ENCODE peak calls at places on chromosomes 1 and 21, in eight cellular contexts. P is LNCaP clone FGC, U is transverse colon, K is testis, V is hepatocyte, D is upper lobe of right lung, C is GM10248, N is AG04449. T is an unnamed sample.

GRCh38 chr1:153730468-153730988 is 2.7 kb downstream of the INTS3 start:
- DNase-seq in N (no peak), V (no peak), D (no peak), C (no peak), P (no peak), U (no peak), K (no peak), T (no peak)

GRCh38 chr1:23118957-23119792 is 49.5 kb downstream of the LUZP1 start:
- DNase-seq in C (no peak), D (no peak), N (no peak), V (no peak), U (peak), P (no peak), K (no peak), T (no peak)

GRCh38 chr1:214570442-214570841 is 19.0 kb upstream of the PTPN14 start:
- DNase-seq in P (no peak), C (no peak), K (no peak), N (no peak), D (no peak), V (no peak), U (no peak), T (no peak)

GRCh38 chr21:25913488-25913887 is 178.7 kb downstream of the GABPA start:
- DNase-seq in N (no peak), V (no peak), D (no peak), P (no peak), K (no peak), C (no peak), U (no peak), T (no peak)

GRCh38 chr1:11180342-11180744 is 8.8 kb upstream of the ANGPTL7 start:
- DNase-seq in C (no peak), U (no peak), N (no peak), K (no peak), P (no peak), V (no peak), D (no peak), T (no peak)

GRCh38 chr1:151059342-151060240 is at the start of gene CDC42SE1:
- DNase-seq in K (peak), P (no peak), U (peak), N (peak), V (peak), C (peak), D (peak), T (peak)

GRCh38 chr1:77120950-77121349 is 98.3 kb downstream of the PIGK start:
- DNase-seq in V (no peak), P (no peak), U (no peak), N (no peak), D (no peak), C (no peak), K (no peak), T (no peak)

GRCh38 chr1:209800984-209801834 is 4.7 kb downstream of the IRF6 start:
- DNase-seq in P (peak), K (peak), D (no peak), C (no peak), N (no peak), V (no peak), U (no peak), T (no peak)

GRCh38 chr1:150695561-150695960 is 1.4 kb downstream of the GOLPH3L start:
- DNase-seq in N (no peak), U (no peak), P (no peak), K (no peak), D (no peak), C (no peak), V (no peak), T (no peak)

GRCh38 chr1:162717548-162717947 is 73.0 kb upstream of the HSD17B7 start:
- DNase-seq in N (no peak), U (no peak), P (no peak), V (no peak), C (no peak), K (no peak), D (no peak), T (no peak)

GRCh38 chr1:116820362-116820761 is 66.1 kb downstream of the CD2 start:
- DNase-seq in K (peak), U (no peak), N (peak), V (no peak), C (no peak), D (no peak), P (no peak), T (peak)

GRCh38 chr1:107896946-107897345 is 68.0 kb downstream of the VAV3 start:
- DNase-seq in K (no peak), D (no peak), U (no peak), P (no peak), V (no peak), C (no peak), N (no peak), T (no peak)

GRCh38 chr1:17554966-17555365 is 15.5 kb downstream of the ARHGEF10L start:
- DNase-seq in D (no peak), N (no peak), K (no peak), C (no peak), V (no peak), P (no peak), U (no peak), T (no peak)

GRCh38 chr1:1040004-1040991 is 20.4 kb downstream of the AGRN start:
- DNase-seq in K (peak), U (peak), C (peak), D (peak), N (no peak), P (peak), V (peak), T (no peak)

GRCh38 chr1:203296456-203297073 is 8.8 kb upstream of the BTG2 start:
- DNase-seq in K (no peak), D (peak), P (no peak), N (peak), V (no peak), U (no peak), C (no peak), T (no peak)

GRCh38 chr1:62271137-62271536 is 48.1 kb downstream of the KANK4 start:
- DNase-seq in C (no peak), P (no peak), D (no peak), N (no peak), V (peak), U (no peak), K (no peak), T (no peak)

GRCh38 chr1:62269439-62269838 is 49.8 kb downstream of the KANK4 start:
- DNase-seq in U (no peak), V (no peak), K (no peak), D (no peak), P (no peak), C (no peak), N (no peak), T (no peak)

GRCh38 chr1:62274496-62274895 is 44.7 kb downstream of the KANK4 start:
- DNase-seq in N (no peak), C (no peak), K (no peak), D (no peak), P (no peak), V (no peak), U (no peak), T (no peak)

GRCh38 chr1:62273953-62274352 is 45.3 kb downstream of the KANK4 start:
- DNase-seq in C (no peak), K (no peak), D (no peak), N (no peak), P (no peak), V (no peak), U (no peak), T (no peak)

DNA sequence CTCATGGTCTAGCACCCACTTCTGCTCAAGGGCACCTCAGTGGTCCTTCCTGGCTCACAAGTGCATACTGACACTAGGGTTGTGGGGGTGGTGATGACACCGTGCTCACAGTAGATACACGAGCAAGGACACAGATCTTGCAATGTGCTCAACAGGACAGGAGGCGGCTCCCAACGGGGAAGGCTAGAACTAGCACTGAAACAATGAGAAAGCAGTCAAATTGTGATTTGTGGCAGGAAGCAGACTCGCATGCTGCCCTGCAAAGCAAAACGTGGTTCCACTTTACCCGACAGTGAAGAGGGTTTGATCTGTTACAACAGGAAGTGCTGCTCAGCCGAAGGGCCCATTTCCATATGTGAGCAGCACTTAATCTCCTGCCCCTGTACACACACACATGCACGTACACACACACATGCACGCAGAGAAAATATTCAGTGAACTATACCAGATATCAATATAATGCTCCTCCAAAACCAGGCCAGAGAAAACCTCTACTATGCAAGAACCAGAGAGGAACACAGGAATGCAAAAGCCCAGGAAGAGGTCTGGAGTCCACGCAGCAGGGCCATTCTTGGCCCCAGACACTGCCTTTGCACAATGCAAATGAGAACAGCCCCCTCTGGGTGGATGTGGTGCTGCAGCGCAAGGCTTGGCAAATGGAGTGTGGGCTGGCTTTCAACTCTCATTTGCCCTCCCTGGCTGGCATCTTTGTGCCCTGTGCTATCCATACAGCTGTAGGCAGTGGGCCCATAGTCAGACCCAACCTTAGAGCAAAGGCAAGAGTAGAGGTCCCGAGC is 47.1 kb downstream of the KANK4 start:
- DNase-seq in P (no peak), K (no peak), V (no peak), U (no peak), C (peak), D (no peak), N (no peak), T (no peak)
- TF ChIP-seq CTCF in P (no peak), K (no peak), V (no peak), U (no peak), C (no peak), D (no peak), N (no peak), T (no peak)

DNA sequence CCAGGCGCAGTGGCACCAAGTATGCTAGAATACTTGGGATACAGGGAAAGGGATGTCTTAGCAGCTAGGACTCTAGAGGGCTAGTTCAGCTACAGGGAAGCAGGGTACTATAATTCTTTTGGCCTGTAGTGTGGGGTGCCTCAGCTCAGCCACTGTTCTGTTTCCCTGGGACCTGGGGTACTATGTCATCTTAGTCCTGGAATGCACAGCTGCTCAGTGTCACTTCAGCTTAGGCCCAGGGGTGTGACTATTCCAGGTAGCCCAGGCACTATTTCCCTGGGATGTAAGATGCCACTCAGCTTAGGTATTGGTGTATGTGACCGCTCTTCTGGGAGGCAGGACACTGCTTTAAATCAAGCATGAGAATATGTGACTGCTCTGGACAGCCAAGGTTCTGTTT is 34.1 kb downstream of the RGSL1 start:
- DNase-seq in C (no peak), D (no peak), N (no peak), K (no peak), P (no peak), V (no peak), U (no peak), T (no peak)
- TF ChIP-seq CTCF in C (no peak), D (no peak), N (no peak), K (no peak), P (no peak), V (no peak), U (no peak), T (no peak)

GRCh38 chr1:40944326-40944725 is 35.2 kb upstream of the CTPS1 start:
- DNase-seq in N (peak), V (no peak), C (no peak), U (peak), D (no peak), P (no peak), K (no peak), T (peak)

GRCh38 chr1:40944841-40945430 is 34.6 kb upstream of the CTPS1 start:
- DNase-seq in C (no peak), D (no peak), N (no peak), U (no peak), V (no peak), P (no peak), K (peak), T (peak)

GRCh38 chr1:40936878-40937484 is 42.5 kb upstream of the CTPS1 start:
- DNase-seq in V (no peak), D (no peak), K (no peak), C (no peak), P (no peak), U (no peak), N (peak), T (no peak)

GRCh38 chr1:40938393-40938792 is 41.1 kb upstream of the CTPS1 start:
- DNase-seq in U (no peak), N (no peak), D (no peak), P (no peak), C (no peak), V (no peak), K (no peak), T (no peak)

GRCh38 chr1:40939320-40940059 is 40.0 kb upstream of the CTPS1 start:
- DNase-seq in V (peak), D (no peak), P (no peak), K (no peak), U (peak), C (no peak), N (no peak), T (peak)
- TF ChIP-seq CTCF in V (no peak), D (no peak), P (no peak), K (no peak), U (no peak), C (no peak), N (no peak), T (no peak)

GRCh38 chr1:46622341-46622740 is 5.7 kb upstream of the MOB3C start:
- DNase-seq in V (no peak), K (peak), U (peak), D (no peak), N (no peak), P (no peak), C (no peak), T (peak)
- TF ChIP-seq CTCF in V (peak), K (no peak), U (peak), D (peak), N (peak), P (peak), C (peak), T (no peak)

GRCh38 chr1:79362470-79362869 is 355.9 kb upstream of the ADGRL4 start:
- DNase-seq in D (no peak), V (no peak), K (no peak), U (no peak), P (no peak), C (no peak), N (no peak), T (no peak)
- TF ChIP-seq CTCF in D (no peak), V (no peak), K (no peak), U (no peak), P (no peak), C (no peak), N (no peak), T (no peak)

DNA sequence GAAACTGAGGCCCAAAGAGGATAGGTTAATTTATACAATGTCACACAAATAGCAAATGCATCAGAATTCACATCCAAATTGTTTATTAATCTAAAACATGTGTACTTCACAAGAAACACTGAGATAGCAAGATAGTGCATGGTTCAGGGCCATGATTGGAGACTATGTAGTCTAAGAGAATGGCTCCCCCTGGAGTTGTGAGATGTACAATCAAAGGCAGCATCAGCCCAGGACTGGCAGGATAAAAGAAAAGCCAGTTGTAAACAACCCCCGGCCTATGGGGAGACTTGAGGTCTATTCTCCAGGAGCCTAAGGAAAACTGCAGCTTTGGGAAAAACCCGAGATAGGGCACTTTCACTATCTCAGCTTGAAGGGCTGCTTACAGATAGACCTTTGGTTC is 511.0 kb downstream of the OMA1 start:
- DNase-seq in N (no peak), K (no peak), V (peak), U (no peak), C (no peak), D (no peak), P (no peak), T (no peak)
- TF ChIP-seq CTCF in N (no peak), K (no peak), V (peak), U (no peak), C (no peak), D (no peak), P (peak), T (no peak)

DNA sequence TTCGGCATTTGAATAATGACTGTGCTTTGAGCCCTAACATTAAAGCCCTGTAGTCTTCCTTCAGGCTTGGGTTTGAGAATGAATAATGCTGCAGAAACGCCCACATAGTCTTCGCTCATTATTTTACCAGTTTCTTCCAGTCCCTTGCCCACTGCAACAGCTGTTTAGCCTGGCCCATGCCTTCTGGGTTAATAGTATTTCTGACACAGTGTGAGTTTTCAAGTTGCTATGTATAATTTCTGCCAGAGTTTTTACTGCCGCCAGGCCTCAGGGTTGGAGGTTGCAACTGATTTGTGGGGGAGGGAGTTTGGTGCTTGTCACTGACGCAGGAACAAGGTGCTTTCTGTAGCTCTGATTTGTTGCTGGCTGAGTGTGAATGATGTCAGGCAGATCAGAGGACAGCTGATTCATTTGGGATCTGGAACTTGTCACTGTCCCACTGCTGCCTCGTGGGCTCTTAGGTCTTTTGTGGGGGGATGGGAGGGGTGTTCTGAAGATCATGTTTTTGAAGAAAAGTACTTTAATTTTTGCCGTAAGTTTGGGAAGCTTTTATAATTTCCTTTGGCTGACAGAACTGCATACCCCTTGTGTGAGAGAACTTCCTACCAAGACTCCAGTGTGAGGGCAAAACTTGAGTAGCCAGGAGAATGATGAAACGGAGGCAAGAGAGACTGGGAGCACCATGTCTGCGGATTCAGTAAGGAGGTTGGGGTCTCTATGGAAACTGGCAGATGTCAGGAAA is 109.9 kb downstream of the MAST2 start:
- DNase-seq in D (no peak), C (no peak), N (peak), K (peak), P (no peak), U (peak), V (peak), T (no peak)
- TF ChIP-seq CTCF in D (no peak), C (no peak), N (no peak), K (no peak), P (no peak), U (peak), V (no peak), T (no peak)

DNA sequence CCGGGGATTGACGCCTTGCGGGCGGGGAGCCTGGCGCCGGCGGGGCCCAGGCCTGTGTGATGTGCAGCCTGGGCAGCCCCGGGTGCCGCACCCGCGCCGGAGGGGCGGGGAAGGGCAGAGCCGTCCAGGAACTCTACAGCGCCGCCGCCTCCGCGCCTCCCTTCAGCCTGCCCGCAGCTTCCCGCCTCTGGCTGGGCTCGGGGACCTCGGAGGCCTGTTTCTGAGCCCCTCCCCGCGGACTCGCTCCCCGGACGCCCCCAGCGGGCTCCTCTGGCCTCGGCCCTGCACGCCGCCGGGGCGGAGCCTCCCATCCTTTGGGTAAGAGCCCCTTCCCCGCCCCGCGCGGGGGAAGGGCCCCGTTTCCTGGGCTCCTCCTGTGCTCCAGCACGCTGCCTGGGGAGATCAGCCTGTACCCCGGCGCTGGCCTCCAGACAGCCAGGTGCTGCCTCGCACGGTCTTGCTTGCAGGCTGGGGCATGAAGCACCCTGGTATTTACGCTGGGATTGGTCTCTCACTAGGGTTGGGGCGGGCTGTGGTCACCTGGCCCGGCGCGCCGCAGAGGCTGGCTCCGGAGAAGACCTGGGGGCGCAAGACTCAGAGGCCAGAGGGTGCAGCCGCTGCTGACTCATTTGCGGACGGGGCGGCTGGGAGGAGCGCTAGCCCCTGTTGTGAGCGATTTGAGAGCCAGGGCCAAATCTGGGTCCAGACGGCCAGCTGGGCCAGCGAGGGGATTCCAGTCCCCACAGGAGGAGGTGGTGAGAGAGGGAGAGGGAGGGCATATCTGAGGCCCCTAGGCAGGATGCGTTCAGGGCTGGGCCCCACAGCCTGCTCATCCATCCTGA is 5.7 kb upstream of the ACOT11 start:
- DNase-seq in V (peak), N (no peak), D (peak), U (peak), K (peak), C (peak), P (no peak), T (peak)
- TF ChIP-seq CTCF in V (no peak), N (peak), D (peak), U (peak), K (no peak), C (no peak), P (peak), T (no peak)

GRCh38 chr1:2322065-2322571 is 69.2 kb downstream of the MORN1 start:
- DNase-seq in K (peak), P (no peak), U (peak), N (peak), C (no peak), V (peak), D (peak), T (peak)
- TF ChIP-seq CTCF in K (no peak), P (no peak), U (no peak), N (peak), C (no peak), V (peak), D (peak), T (no peak)

T was measured in Calu3.